ENCODE peak calls at places on chromosomes 3 and 15, in six cellular contexts. D is A549, X is endothelial cell of umbilical vein, S is HepG2, P is GM12878, T is K562. M is an unnamed sample.
A peak's percentile ranks its signal among the peaks of the same experiment; 100 is the strongest.

GRCh38 chr3:57805263-57805662 is 49.2 kb downstream of the SLMAP start:
- DNase-seq in S (no peak), D (no peak), X (no peak), P (no peak), T (no peak), M (no peak)

GRCh38 chr3:105354429-105354828 is 12.3 kb upstream of the ALCAM start:
- DNase-seq in X (no peak), P (no peak), T (no peak), D (no peak), S (no peak), M (no peak)

GRCh38 chr15:67783303-67783702 is 42.0 kb upstream of the SKOR1 start:
- DNase-seq in X (no peak), T (no peak), P (peak; percentile 87), S (no peak), D (no peak), M (peak; percentile 96)

GRCh38 chr15:91070872-91071271 is 29.2 kb upstream of the SV2B start:
- DNase-seq in S (no peak), P (no peak), D (no peak), T (no peak), X (no peak), M (no peak)

GRCh38 chr15:57703387-57703786 is 3.1 kb upstream of the POLR2M start:
- DNase-seq in S (no peak), X (peak; percentile 24), D (no peak), P (no peak), T (no peak), M (no peak)

GRCh38 chr15:33329457-33329856 is 18.7 kb downstream of the RYR3 start:
- DNase-seq in D (no peak), T (no peak), S (no peak), P (no peak), X (no peak), M (no peak)

GRCh38 chr15:99343208-99343607 is 91.9 kb downstream of the LRRC28 start:
- DNase-seq in X (no peak), P (no peak), S (peak; percentile 65), T (no peak), D (no peak), M (no peak)

GRCh38 chr15:43988900-43989299 is 162.1 kb downstream of the WDR76 start:
- DNase-seq in D (no peak), T (no peak), X (no peak), P (no peak), S (no peak), M (no peak)

GRCh38 chr3:10655131-10655530 is 149.7 kb upstream of the ATP2B2 start:
- DNase-seq in S (no peak), X (no peak), P (no peak), T (no peak), D (no peak), M (no peak)

GRCh38 chr3:126983653-126984390 is 907 bp downstream of the PLXNA1 start:
- DNase-seq in T (peak; percentile 61), X (no peak), P (no peak), D (no peak), S (no peak), M (peak; percentile 28)

GRCh38 chr3:126980266-126980811 is 2.6 kb upstream of the PLXNA1 start:
- DNase-seq in X (no peak), P (no peak), S (no peak), T (no peak), D (no peak), M (no peak)

GRCh38 chr3:126982522-126983175 is at the start of gene PLXNA1:
- DNase-seq in T (peak; percentile 84), X (peak; percentile 81), P (peak; percentile 44), S (peak; percentile 44), D (peak; percentile 66), M (peak; percentile 80)

GRCh38 chr3:126983276-126983652 is 349 bp downstream of the PLXNA1 start:
- DNase-seq in P (no peak), S (no peak), T (peak; percentile 18), D (no peak), X (no peak), M (no peak)

DNA sequence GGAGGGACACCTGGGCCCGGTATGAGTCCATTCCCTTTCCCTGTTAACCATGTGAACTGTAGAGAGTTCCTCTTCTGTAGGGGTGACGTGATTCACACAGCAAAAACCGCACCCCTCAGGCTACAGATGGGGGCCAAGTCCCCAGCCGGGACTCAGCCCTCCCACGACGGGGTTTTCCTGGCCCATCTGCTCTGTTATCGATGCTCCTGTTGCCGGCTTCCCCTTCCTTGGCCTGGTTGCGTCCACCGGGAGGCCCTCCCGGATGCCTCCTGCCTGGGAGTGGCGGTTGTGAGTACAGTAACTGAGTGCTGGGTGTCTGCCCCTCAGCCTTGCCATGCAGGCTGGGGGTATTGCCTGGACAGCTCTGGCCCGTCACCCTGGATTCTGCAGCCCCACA is 792 bp upstream of the PLXNA1 start:
- DNase-seq in S (no peak), X (no peak), P (peak; percentile 38), T (peak; percentile 54), D (no peak), M (peak; percentile 73)
- TF ChIP-seq MYC in S (no peak), X (no peak), P (no peak), T (no peak), D (no peak), M (peak; percentile 19)

GRCh38 chr3:196502775-196503181 is 790 bp downstream of the RNF168 start:
- DNase-seq in P (no peak), T (peak; percentile 62), S (peak; percentile 30), D (peak; percentile 35), X (peak; percentile 92), M (peak; percentile 80)
- TF ChIP-seq CTCF in P (no peak), T (no peak), S (no peak), D (no peak), X (no peak), M (no peak)

GRCh38 chr3:100732435-100732834 is 23.1 kb downstream of the TFG start:
- DNase-seq in T (no peak), D (no peak), S (no peak), P (no peak), X (no peak), M (no peak)

GRCh38 chr3:100740207-100740606 is 30.9 kb downstream of the TFG start:
- DNase-seq in T (peak; percentile 50), X (no peak), D (no peak), P (no peak), S (no peak), M (no peak)

DNA sequence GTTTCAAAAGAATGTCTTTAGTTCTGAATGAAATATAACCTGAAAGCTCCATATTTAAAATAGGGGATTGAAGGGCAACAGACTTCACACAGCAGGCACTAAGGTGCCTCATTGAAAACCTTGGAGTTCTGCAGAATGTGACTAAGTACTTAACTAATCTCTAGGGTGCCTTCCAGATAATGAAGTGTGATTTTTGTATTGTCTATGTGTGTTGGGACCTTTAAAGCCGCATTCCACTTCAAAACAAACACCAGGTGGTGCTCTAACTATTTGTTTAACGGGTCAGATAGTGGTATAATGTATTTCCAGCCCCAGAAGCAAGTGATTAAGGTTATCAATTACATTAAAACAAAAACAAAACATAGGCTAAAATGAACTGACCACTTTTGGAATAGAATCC is 28.0 kb downstream of the TFG start:
- DNase-seq in S (no peak), P (no peak), X (peak; percentile 48), D (peak; percentile 17), T (peak; percentile 19), M (peak; percentile 20)
- TF ChIP-seq MYC in S (no peak), P (no peak), X (no peak), D (no peak), T (no peak), M (no peak)

DNA sequence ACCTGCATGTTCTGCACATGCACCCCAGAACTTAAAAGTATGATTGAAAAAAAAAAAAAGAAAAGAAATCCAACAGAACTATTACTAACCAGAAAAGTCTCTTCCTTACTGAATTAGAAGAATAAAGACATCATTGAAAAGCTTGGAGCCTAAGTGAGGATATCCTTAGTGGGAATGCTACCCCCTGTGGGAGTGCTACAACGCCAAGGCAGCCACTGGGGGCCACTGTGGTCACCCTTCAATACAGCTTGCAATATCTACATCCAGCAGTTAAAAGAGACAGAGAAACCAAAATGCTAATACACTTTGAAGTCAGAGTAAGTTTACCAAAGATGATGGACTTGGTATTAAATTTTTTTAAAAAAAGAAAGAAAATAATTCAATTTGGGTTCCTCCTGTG is 292.0 kb downstream of the PLCL2 start:
- DNase-seq in T (no peak), P (no peak), D (no peak), X (no peak), S (no peak), M (no peak)
- TF ChIP-seq CTCF in T (no peak), P (peak; percentile 28), D (no peak), X (no peak), S (no peak), M (no peak)

DNA sequence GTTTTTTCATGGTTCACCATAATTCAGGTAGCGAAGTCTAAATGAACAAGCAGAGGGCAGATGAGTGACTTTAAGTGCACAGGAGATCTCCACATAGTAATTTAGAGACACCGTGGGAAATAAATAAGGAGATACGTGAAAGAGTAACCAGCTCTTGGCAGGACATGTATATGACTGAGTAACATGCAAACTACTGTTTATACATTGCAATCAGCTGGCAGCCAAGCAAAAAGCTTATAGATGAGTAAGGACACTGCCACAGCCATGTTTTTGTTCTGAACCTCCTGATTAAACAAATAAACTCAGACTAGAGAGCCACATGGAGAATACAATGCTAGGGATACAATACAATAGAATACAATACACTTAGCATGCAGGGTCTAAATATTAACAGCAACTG is 252.4 kb downstream of the FHIT start:
- DNase-seq in P (no peak), D (no peak), S (no peak), X (no peak), T (no peak), M (no peak)
- TF ChIP-seq MYC in P (no peak), D (no peak), S (no peak), X (no peak), T (no peak), M (no peak)

DNA sequence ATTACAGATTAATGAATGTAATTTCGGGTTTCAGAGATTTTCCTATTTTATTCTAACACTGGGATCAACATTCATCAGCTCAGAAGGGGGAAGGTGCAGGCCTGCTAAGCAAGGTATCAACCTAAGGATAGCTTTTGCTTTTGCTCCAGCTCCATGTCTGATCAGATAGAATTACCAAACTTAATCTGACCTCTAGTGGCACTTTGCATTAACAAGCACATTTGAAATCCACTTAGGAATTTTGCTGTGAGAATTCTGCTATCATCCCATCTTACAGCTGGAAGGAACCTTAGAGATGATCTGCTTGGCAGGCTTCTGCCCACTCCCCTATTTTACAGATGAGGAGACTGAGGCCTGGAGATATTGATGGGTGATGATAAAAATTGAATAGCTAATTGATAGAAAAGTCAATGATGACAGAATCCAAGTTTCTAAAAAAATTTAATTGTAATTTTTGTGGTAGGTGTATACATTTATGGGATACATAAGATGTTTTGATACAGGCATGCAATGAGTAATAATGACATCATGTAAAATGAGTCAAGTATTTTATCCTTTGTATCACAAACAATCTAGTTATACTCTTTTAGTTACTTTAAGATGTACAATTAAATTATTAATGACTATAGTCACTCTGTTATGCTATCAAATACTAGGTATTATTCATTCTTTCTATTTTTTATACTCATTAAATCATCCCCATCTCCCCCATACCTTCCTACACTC is 209.2 kb upstream of the ZPLD1 start:
- DNase-seq in D (peak; percentile 33), S (peak; percentile 41), T (peak; percentile 11), X (peak; percentile 71), P (peak; percentile 42), M (peak; percentile 51)
- TF ChIP-seq CTCF in D (peak; percentile 86), S (peak; percentile 69), T (peak; percentile 31), X (peak; percentile 46), P (peak; percentile 59), M (peak; percentile 17)

M was measured in NB4.